ENCODE peak calls at places on chromosomes 3 and 15, in five cellular contexts. A is adrenal gland, R is AG20443, D is activated T-cell treated with anti-CD3 and anti-CD28 coated beads for 1 hour, V is HFFc6. B is an unnamed sample.

GRCh38 chr3:85576091-85576690 is 617.4 kb downstream of the CADM2 start:
- DNase-seq in A (peak), R (peak), D (no peak), V (peak), B (peak)

GRCh38 chr15:76286231-76286879 is 24.9 kb downstream of the ETFA start:
- DNase-seq in A (peak), R (peak), D (peak), V (no peak), B (no peak)

GRCh38 chr3:153681057-153681456 is 440.1 kb upstream of the ARHGEF26 start:
- DNase-seq in A (no peak), R (no peak), D (no peak), V (no peak), B (no peak)

GRCh38 chr3:159919873-159920272 is 68.8 kb upstream of the IL12A start:
- DNase-seq in A (no peak), R (no peak), D (no peak), V (peak), B (no peak)

GRCh38 chr3:159816507-159816906 is 172.1 kb upstream of the IL12A start:
- DNase-seq in A (no peak), R (no peak), D (no peak), V (no peak), B (no peak)

GRCh38 chr3:46903341-46904302 is 26.1 kb downstream of the PTH1R start:
- DNase-seq in A (no peak), R (peak), D (no peak), V (peak), B (peak)

GRCh38 chr15:99384992-99385669 is 133.8 kb downstream of the LRRC28 start:
- DNase-seq in A (no peak), R (no peak), D (no peak), V (no peak), B (no peak)

GRCh38 chr15:70436428-70436827 is 326.9 kb downstream of the UACA start:
- DNase-seq in A (no peak), R (no peak), D (no peak), V (no peak), B (no peak)

GRCh38 chr15:37873336-37873735 is 61.1 kb upstream of the TMCO5A start:
- DNase-seq in A (peak), R (no peak), D (no peak), V (no peak), B (no peak)

GRCh38 chr3:141699349-141699748 is 38.7 kb upstream of the RNF7 start:
- DNase-seq in A (no peak), R (no peak), D (no peak), V (no peak), B (no peak)

GRCh38 chr3:194136519-194137313 is 768 bp downstream of the HES1 start:
- DNase-seq in A (peak), R (peak), D (no peak), V (peak), B (peak)

GRCh38 chr3:137116619-137117018 is 158.8 kb downstream of the IL20RB start:
- DNase-seq in A (no peak), R (no peak), D (no peak), V (no peak), B (no peak)

GRCh38 chr15:89690276-89691218 is at the start of the genes PEX11A and WDR93:
- DNase-seq in A (peak), R (peak), D (peak), V (no peak), B (peak)

GRCh38 chr3:17686613-17687012 is 55.8 kb downstream of the TBC1D5 start:
- DNase-seq in A (no peak), R (no peak), D (no peak), V (peak), B (no peak)

GRCh38 chr15:52780172-52780980 is 9.8 kb downstream of the ONECUT1 start:
- DNase-seq in A (peak), R (peak), D (peak), V (peak), B (peak)

GRCh38 chr3:111610189-111610588 is 15.0 kb upstream of the ZBED2 start:
- DNase-seq in A (no peak), R (no peak), D (no peak), V (no peak), B (no peak)

GRCh38 chr3:46353090-46353489 is 821 bp upstream of the CCR2 start:
- DNase-seq in A (no peak), R (no peak), D (no peak), V (no peak), B (no peak)

GRCh38 chr15:31326729-31327673 is at the start of gene KLF13:
- DNase-seq in A (peak), R (peak), D (peak), V (peak), B (peak)

GRCh38 chr15:90307661-90308060 is 42.2 kb downstream of the NGRN start:
- DNase-seq in A (no peak), R (no peak), D (no peak), V (no peak), B (no peak)

GRCh38 chr3:139835830-139836655 is 98.9 kb upstream of the CLSTN2 start:
- DNase-seq in A (no peak), R (no peak), D (no peak), V (no peak), B (peak)

GRCh38 chr3:197068077-197068476 is 38.5 kb upstream of the MELTF start:
- DNase-seq in A (no peak), R (no peak), D (no peak), V (no peak), B (no peak)

GRCh38 chr15:73927476-73928240 is 1.4 kb downstream of the LOXL1 start:
- DNase-seq in A (peak), R (peak), D (peak), V (no peak), B (peak)